ENCODE peak calls at places on chromosomes 7 and 10, in four cellular contexts. S is nucleus accumbens, U is PC-9, N is heart left ventricle. Y is an unnamed sample.
A peak's percentile ranks its signal among the peaks of the same experiment; 100 is the strongest.

GRCh38 chr7:45242698-45243097 is 85.1 kb downstream of the RAMP3 start:
- DNase-seq in S (no peak), U (no peak), N (no peak), Y (no peak)

GRCh38 chr7:57363321-57363720 is 86.7 kb upstream of the ZNF716 start:
- DNase-seq in S (no peak), U (no peak), N (no peak), Y (no peak)

GRCh38 chr7:114670676-114671075 is 251.2 kb upstream of the MDFIC start:
- DNase-seq in S (no peak), U (no peak), N (no peak), Y (no peak)

GRCh38 chr7:27873981-27874957 is 134.3 kb downstream of the TAX1BP1 start:
- DNase-seq in S (peak; percentile 51), U (peak; percentile 35), N (peak; percentile 69), Y (no peak)

GRCh38 chr7:98287486-98287959 is 6.0 kb downstream of the BRI3 start:
- DNase-seq in S (no peak), U (peak; percentile 57), N (no peak), Y (no peak)

GRCh38 chr7:130486963-130487324 is 4.9 kb upstream of the MEST start:
- DNase-seq in S (no peak), U (peak; percentile 84), N (no peak), Y (no peak)

GRCh38 chr10:3074985-3075600 is 7.7 kb downstream of the PFKP start:
- DNase-seq in S (no peak), U (no peak), N (no peak), Y (no peak)

GRCh38 chr10:105269689-105270088 is 628.6 kb downstream of the SORCS3 start:
- DNase-seq in S (no peak), U (no peak), N (no peak), Y (no peak)

GRCh38 chr10:96507044-96507443 is 6.7 kb downstream of the TLL2 start:
- DNase-seq in S (no peak), U (no peak), N (no peak), Y (no peak)

GRCh38 chr10:69362471-69362954 is 54.2 kb downstream of the TACR2 start:
- DNase-seq in S (no peak), U (peak; percentile 86), N (peak; percentile 86), Y (peak; percentile 45)

GRCh38 chr7:128735433-128735832 is 3.7 kb upstream of the CALU start:
- DNase-seq in S (no peak), U (no peak), N (no peak), Y (no peak)

GRCh38 chr10:119651514-119652327 is 541 bp downstream of the BAG3 start:
- DNase-seq in S (no peak), U (no peak), N (no peak), Y (no peak)

GRCh38 chr7:50783801-50784507 is 1.3 kb upstream of the GRB10 start:
- DNase-seq in S (no peak), U (no peak), N (no peak), Y (no peak)

GRCh38 chr10:108060246-108060645 is 895.7 kb upstream of the SORCS1 start:
- DNase-seq in S (no peak), U (no peak), N (no peak), Y (no peak)

GRCh38 chr10:104254493-104255243 is at the start of gene GSTO1:
- DNase-seq in S (peak; percentile 61), U (peak; percentile 52), N (peak; percentile 90), Y (peak; percentile 15)

GRCh38 chr7:95608344-95609173 is 12.2 kb upstream of the PDK4 start:
- DNase-seq in S (peak; percentile 45), U (peak; percentile 97), N (peak; percentile 96), Y (peak; percentile 66)

GRCh38 chr7:2873686-2874551 is 29.8 kb upstream of the GNA12 start:
- DNase-seq in S (no peak), U (peak; percentile 95), N (no peak), Y (peak; percentile 72)

GRCh38 chr10:24561453-24561852 is 162.2 kb downstream of the ARHGAP21 start:
- DNase-seq in S (no peak), U (no peak), N (no peak), Y (no peak)

GRCh38 chr10:78515037-78515872 is 481.6 kb downstream of the RPS24 start:
- DNase-seq in S (no peak), U (peak; percentile 43), N (peak; percentile 55), Y (peak; percentile 7)

GRCh38 chr7:98514211-98515150 is 102.6 kb upstream of the NPTX2 start:
- DNase-seq in S (no peak), U (no peak), N (no peak), Y (no peak)

GRCh38 chr10:129888784-129889616 is 75.1 kb downstream of the EBF3 start:
- DNase-seq in S (no peak), U (no peak), N (peak; percentile 81), Y (no peak)

GRCh38 chr10:20822825-20823224 is 74.3 kb downstream of the NEBL start:
- DNase-seq in S (no peak), U (no peak), N (no peak), Y (no peak)

GRCh38 chr10:6416892-6417512 is 163.1 kb downstream of the PRKCQ start:
- DNase-seq in S (no peak), U (no peak), N (no peak), Y (no peak)

GRCh38 chr10:46092523-46093195 is 46.6 kb upstream of the MSMB start:
- DNase-seq in S (no peak), U (no peak), N (no peak), Y (no peak)

GRCh38 chr7:2734084-2734601 is 46.1 kb downstream of the AMZ1 start:
- DNase-seq in S (no peak), U (no peak), N (no peak), Y (no peak)

GRCh38 chr10:121927361-121927840 is 430 bp downstream of the ATE1 start:
- DNase-seq in S (peak; percentile 48), U (peak; percentile 48), N (peak; percentile 73), Y (peak; percentile 43)

GRCh38 chr10:97574374-97575100 is 2.0 kb downstream of the ANKRD2 start:
- DNase-seq in S (no peak), U (peak; percentile 92), N (peak; percentile 82), Y (peak; percentile 93)

GRCh38 chr10:28120795-28121194 is 121.9 kb upstream of the ODAD2 start:
- DNase-seq in S (no peak), U (no peak), N (no peak), Y (no peak)

GRCh38 chr10:88254091-88254490 is 329.0 kb downstream of the RNLS start:
- DNase-seq in S (no peak), U (peak; percentile 88), N (no peak), Y (peak; percentile 69)

GRCh38 chr7:136957391-136957790 is 88.9 kb downstream of the CHRM2 start:
- DNase-seq in S (no peak), U (no peak), N (no peak), Y (no peak)

GRCh38 chr10:76558996-76559888 is 1078.4 kb downstream of the KCNMA1 start:
- DNase-seq in S (no peak), U (no peak), N (no peak), Y (no peak)

GRCh38 chr7:44191171-44191570 is 1.9 kb upstream of the GCK start:
- DNase-seq in S (no peak), U (no peak), N (no peak), Y (no peak)

GRCh38 chr7:31203551-31203950 is 137.0 kb downstream of the NEUROD6 start:
- DNase-seq in S (no peak), U (no peak), N (no peak), Y (no peak)

GRCh38 chr7:21412953-21413352 is 14.9 kb upstream of the SP4 start:
- DNase-seq in S (no peak), U (no peak), N (no peak), Y (no peak)